ENCODE peak calls at places on chromosome 4, in five cellular contexts. W is psoas muscle, X is NAMALWA, C is pons, P is sciatic nerve. Z is an unnamed sample.

GRCh38 chr4:65510976-65511375 is 159.3 kb downstream of the EPHA5 start:
- DNase-seq in C (no peak), W (no peak), X (no peak), P (no peak), Z (no peak)

GRCh38 chr4:123520376-123520775 is 123.8 kb downstream of the SPRY1 start:
- DNase-seq in W (no peak), X (no peak), P (no peak), C (no peak), Z (no peak)

GRCh38 chr4:145619639-145619996 is 433 bp downstream of the MMAA start:
- DNase-seq in W (peak; percentile 26), C (no peak), P (no peak), X (no peak), Z (no peak)

GRCh38 chr4:68984947-68985346 is 33.3 kb upstream of the UGT2A3 start:
- DNase-seq in C (no peak), P (no peak), W (no peak), X (no peak), Z (no peak)

GRCh38 chr4:90727938-90728337 is 600.7 kb downstream of the CCSER1 start:
- DNase-seq in P (no peak), W (no peak), C (no peak), X (no peak), Z (no peak)

GRCh38 chr4:19329631-19330030 is 922.1 kb upstream of the SLIT2 start:
- DNase-seq in P (no peak), W (no peak), C (no peak), X (no peak), Z (no peak)

GRCh38 chr4:114163051-114163450 is 183.6 kb upstream of the ARSJ start:
- DNase-seq in C (no peak), X (no peak), P (no peak), W (no peak), Z (no peak)

GRCh38 chr4:148795156-148795864 is 353.1 kb upstream of the NR3C2 start:
- DNase-seq in P (no peak), W (no peak), X (no peak), C (no peak), Z (no peak)

GRCh38 chr4:40915318-40916217 is 165.8 kb downstream of the NSUN7 start:
- DNase-seq in W (no peak), P (no peak), X (no peak), C (no peak), Z (no peak)

GRCh38 chr4:183376381-183376780 is 54.2 kb upstream of the CLDN24 start:
- DNase-seq in W (no peak), P (no peak), C (no peak), X (no peak), Z (no peak)

GRCh38 chr4:145804134-145804533 is 124.2 kb downstream of the C4orf51 start:
- DNase-seq in C (no peak), W (no peak), X (no peak), P (no peak), Z (no peak)